ENCODE peak calls at places on chromosomes 1 and 21, in seven cellular contexts. P is suprapubic skin, L is adrenal gland, U is ovary, D is esophagus muscularis mucosa, V is endothelial cell of umbilical vein, S is uterus. E is an unnamed sample.

GRCh38 chr1:38791892-38792291 is 67.7 kb downstream of the RRAGC start:
- DNase-seq in V (no peak), U (no peak), L (no peak), S (no peak), P (no peak), D (no peak), E (no peak)

GRCh38 chr21:46062471-46063211 is 35.3 kb upstream of the COL6A2 start:
- DNase-seq in L (no peak), U (no peak), P (no peak), D (peak), S (no peak), V (no peak), E (peak)

GRCh38 chr1:182565537-182565936 is 23.5 kb downstream of the RNASEL start:
- DNase-seq in U (no peak), V (no peak), L (no peak), D (no peak), P (no peak), S (no peak), E (no peak)

GRCh38 chr1:84214115-84214956 is 70.3 kb downstream of the PRKACB start:
- DNase-seq in D (no peak), P (no peak), V (no peak), U (no peak), L (no peak), S (no peak), E (no peak)

GRCh38 chr1:204624631-204625216 is 60.8 kb downstream of the LRRN2 start:
- DNase-seq in S (no peak), V (no peak), D (no peak), U (no peak), L (no peak), P (no peak), E (no peak)

GRCh38 chr1:111895017-111895416 is 94.5 kb downstream of the KCND3 start:
- DNase-seq in S (no peak), D (no peak), U (no peak), V (no peak), L (no peak), P (peak), E (no peak)

GRCh38 chr1:154463512-154463990 is 38.5 kb upstream of the TDRD10 start:
- DNase-seq in S (no peak), D (no peak), L (no peak), U (no peak), V (peak), P (no peak), E (peak)

GRCh38 chr1:153527023-153527724 is 8.6 kb downstream of the S100A6 start:
- DNase-seq in L (no peak), D (no peak), V (no peak), P (no peak), S (no peak), U (no peak), E (no peak)

GRCh38 chr1:93585059-93585966 is 96.3 kb downstream of the BCAR3 start:
- DNase-seq in D (no peak), V (no peak), S (peak), L (peak), P (peak), U (peak), E (peak)

GRCh38 chr1:59079434-59080135 is 217.3 kb upstream of the FGGY start:
- DNase-seq in L (no peak), V (no peak), D (peak), U (no peak), S (no peak), P (no peak), E (no peak)

GRCh38 chr1:17559618-17560419 is 20.3 kb downstream of the ARHGEF10L start:
- DNase-seq in L (no peak), P (no peak), S (no peak), V (no peak), U (no peak), D (no peak), E (no peak)
- TF ChIP-seq POLR2A in L (no peak), P (no peak), S (no peak), V (no peak), U (no peak), D (no peak), E (no peak)

GRCh38 chr1:2382621-2383361 is 8.6 kb downstream of the MORN1 start:
- DNase-seq in U (no peak), S (no peak), L (no peak), V (peak), D (no peak), P (no peak), E (peak)
- TF ChIP-seq CTCF in U (peak), S (peak), L (no peak), V (peak), D (no peak), P (peak), E (no peak)

GRCh38 chr1:40531381-40532061 is at the start of gene ZNF684:
- DNase-seq in P (peak), V (peak), S (peak), L (peak), D (peak), U (peak), E (peak)
- TF ChIP-seq POLR2A in P (no peak), V (no peak), S (peak), L (no peak), D (no peak), U (peak), E (no peak)

GRCh38 chr1:179104851-179105250 is 23.0 kb downstream of the TOR3A start:
- DNase-seq in D (no peak), L (no peak), U (no peak), P (no peak), V (no peak), S (no peak), E (no peak)

GRCh38 chr1:179107706-179108629 is 26.1 kb downstream of the TOR3A start:
- DNase-seq in L (no peak), V (no peak), U (no peak), D (no peak), P (no peak), S (no peak), E (no peak)

GRCh38 chr1:179103999-179104398 is 22.1 kb downstream of the TOR3A start:
- DNase-seq in P (no peak), V (no peak), U (no peak), D (no peak), S (no peak), L (no peak), E (no peak)

GRCh38 chr1:179108644-179109043 is 26.8 kb downstream of the TOR3A start:
- DNase-seq in V (no peak), P (no peak), S (no peak), D (no peak), L (no peak), U (no peak), E (no peak)

DNA sequence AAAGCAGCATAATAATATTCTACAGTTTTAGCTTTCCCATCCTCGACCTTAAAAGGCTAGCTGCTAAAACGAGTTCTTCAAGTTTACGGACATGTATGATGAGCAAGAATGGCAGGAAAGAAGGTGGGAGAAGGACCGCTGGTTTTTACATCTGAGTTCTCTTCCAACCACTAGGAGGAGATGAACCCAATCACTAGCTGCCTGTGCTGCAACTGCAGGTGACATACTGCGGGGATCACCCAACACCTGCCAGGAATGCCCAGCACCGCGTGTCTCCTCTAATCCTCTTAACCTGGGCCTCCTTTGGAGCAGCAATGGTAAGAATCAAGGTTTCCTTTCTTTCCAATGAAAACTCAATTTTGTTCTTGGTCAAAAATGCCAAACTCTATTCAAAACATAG is 23.5 kb downstream of the TOR3A start:
- DNase-seq in U (no peak), L (no peak), V (no peak), S (no peak), D (no peak), P (no peak), E (no peak)
- TF ChIP-seq CTCF in U (no peak), L (no peak), V (peak), S (no peak), D (no peak), P (peak), E (no peak)

GRCh38 chr1:13443506-13443905 is 33.3 kb downstream of the PRAMEF20 start:
- DNase-seq in D (no peak), S (no peak), V (no peak), U (no peak), P (no peak), L (no peak), E (no peak)
- TF ChIP-seq POLR2A in D (no peak), S (no peak), V (no peak), U (no peak), P (no peak), L (no peak), E (no peak)

DNA sequence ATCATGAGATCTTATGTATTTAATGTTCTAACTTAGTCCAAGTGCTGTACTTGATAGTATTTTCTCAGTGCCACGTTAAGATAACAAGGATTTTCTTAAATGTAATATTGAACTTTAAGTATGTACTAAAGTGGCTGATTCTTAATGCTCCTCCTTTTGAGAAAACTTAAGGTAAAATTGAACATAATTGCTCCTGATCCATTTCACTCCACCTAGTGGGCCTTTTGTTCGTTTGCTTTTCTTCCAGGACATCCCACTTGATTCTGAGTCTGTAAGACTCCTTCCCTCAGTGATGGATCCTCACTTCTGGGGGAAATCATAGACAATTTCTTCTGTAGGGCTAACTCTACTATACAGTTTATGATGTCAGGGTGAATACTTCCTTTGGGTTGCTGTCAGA is 173.1 kb downstream of the LMO4 start:
- DNase-seq in V (no peak), D (no peak), S (no peak), P (no peak), U (no peak), L (no peak), E (no peak)
- TF ChIP-seq CTCF in V (no peak), D (no peak), S (peak), P (no peak), U (no peak), L (no peak), E (no peak)

GRCh38 chr1:15786581-15786980 is 20.9 kb downstream of the UQCRHL start:
- DNase-seq in D (no peak), S (no peak), U (peak), L (no peak), P (no peak), V (no peak), E (no peak)

GRCh38 chr1:15788624-15789301 is 18.7 kb downstream of the UQCRHL start:
- DNase-seq in S (no peak), V (peak), P (no peak), U (no peak), L (no peak), D (no peak), E (no peak)

DNA sequence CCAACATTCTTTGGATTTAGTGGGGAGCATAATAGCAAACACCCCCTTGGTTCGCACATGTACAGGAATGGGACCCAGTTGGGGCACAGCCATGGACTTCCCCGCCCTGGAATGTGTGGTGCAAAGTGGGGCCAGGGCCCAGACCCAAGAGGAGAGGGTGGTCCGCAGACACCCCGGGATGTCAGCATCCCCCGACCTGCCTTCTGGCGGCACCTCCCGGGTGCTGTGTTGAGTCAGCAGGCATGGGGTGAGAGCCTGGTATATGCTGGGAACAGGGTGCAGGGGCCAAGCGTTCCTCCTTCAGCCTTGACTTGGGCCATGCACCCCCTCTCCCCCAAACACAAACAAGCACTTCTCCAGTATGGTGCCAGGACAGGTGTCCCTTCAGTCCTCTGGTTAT is 21.8 kb downstream of the UQCRHL start:
- DNase-seq in U (no peak), S (no peak), P (no peak), L (no peak), V (no peak), D (no peak), E (no peak)
- TF ChIP-seq POLR2A in U (no peak), S (no peak), P (no peak), L (no peak), V (peak), D (no peak), E (no peak)

GRCh38 chr1:42877380-42877779 is 31.0 kb downstream of the ZNF691 start:
- DNase-seq in D (no peak), L (no peak), U (no peak), S (no peak), P (no peak), V (no peak), E (no peak)

GRCh38 chr1:42876009-42876408 is 29.6 kb downstream of the ZNF691 start:
- DNase-seq in P (no peak), S (no peak), U (no peak), D (no peak), L (no peak), V (no peak), E (no peak)

GRCh38 chr1:42873670-42874069 is 27.3 kb downstream of the ZNF691 start:
- DNase-seq in D (no peak), L (no peak), U (no peak), P (no peak), V (no peak), S (no peak), E (no peak)
- TF ChIP-seq CTCF in D (no peak), L (no peak), U (no peak), P (no peak), V (no peak), S (no peak), E (no peak)

DNA sequence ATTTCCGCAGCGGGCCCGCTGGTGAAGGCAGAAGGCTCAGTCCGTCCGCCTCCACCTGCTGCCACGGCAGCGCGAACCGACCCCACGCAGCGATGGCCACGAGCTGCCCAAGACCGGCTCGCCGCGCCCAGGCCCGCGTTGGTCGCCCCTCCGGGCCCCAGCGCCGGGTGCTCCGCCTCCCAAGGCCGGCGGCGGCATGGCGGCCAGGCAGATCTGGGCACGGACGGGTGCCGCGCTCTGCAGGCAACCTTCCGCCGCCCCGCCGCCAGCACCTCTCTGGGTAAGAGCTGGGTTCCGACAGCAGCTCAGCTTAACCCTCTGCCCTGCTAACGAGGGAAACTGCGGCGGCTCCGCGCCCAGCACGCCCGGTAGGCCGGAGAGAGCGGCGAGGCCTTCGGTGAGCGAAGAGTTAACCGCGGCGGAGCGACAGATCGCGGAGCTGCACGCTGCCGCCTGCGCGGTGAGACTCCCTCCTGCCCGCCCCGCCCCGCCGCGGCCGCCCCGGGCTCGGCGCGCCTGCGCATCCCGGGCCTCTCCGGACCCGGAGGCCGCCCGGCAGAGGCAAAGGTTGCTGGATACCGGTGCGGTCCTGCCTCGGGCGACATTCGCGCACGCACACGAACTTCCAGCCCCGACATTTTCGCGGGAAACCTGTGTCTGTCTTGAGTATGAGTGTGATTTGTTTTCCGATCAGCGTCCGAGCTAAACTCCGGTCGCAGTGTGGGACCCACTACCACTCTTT is at the start of gene C1orf53:
- DNase-seq in D (no peak), S (peak), U (peak), L (peak), V (peak), P (peak), E (peak)
- TF ChIP-seq POLR2A in D (no peak), S (no peak), U (peak), L (peak), V (peak), P (no peak), E (no peak)

DNA sequence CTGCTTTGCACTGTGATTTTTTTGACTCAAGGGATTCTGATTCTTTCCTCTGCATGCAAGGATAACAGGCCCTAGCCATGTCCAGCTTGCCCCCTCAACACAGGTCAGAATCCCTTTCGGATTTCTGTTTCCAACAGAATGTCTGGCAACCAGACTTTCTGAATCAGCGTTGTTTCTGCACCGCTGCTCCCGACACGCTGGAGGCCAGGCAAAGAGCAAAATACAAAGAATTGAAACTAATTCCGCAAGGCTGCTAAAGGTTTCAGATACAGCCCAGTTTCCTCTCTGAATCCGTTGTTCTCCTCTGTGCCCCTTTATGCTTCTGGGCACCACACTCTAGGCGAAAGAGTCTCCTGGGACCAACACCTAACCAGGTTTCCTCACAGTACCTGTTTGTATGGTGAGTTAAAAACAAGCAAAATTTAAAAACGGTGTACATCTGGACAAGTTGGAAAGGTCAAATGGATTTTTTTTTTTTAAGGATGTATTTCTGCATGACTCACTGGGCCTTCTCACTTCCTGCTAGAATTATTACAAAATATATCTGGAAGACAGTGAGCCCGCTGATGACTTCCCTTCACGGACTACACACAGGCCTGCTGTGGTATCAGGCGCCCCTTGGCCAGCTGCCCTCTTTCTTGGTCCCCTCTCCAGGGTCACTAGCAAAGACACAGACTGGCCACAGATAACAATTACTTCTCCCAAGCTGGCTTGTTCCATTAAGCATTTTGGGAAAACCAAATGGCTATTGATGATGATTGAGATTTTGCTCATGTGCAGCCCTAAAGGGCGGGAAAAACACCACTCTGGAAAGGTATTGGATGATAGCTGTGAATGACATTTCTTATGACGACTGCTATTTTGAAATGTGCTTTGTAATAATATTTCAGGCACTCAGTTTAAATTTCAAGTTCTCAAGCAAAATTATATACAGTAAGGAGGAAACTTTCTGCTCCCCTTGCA is 118.3 kb downstream of the TGFB2 start:
- DNase-seq in V (peak), L (peak), D (no peak), S (peak), P (peak), U (peak), E (no peak)
- TF ChIP-seq CTCF in V (no peak), L (no peak), D (no peak), S (no peak), P (no peak), U (no peak), E (no peak)

E was measured in lower leg skin.